ENCODE peak calls at places on chromosomes 1 and 21, in nine cellular contexts. G is progenitor cell of endocrine pancreas; Y is activated CD4-positive, CD25-positive, alpha-beta regulatory T cell treated with anti-CD3 and anti-CD28 coated beads, Interleukin-2, amount 50 U/mL, for 72 hours; M is stimulated activated CD4-positive, alpha-beta T cell treated with anti-CD3 and anti-CD28 coated beads, TNF-alpha, amount 100 ng/mL, for 4 hours; J is fibroblast of lung; F is activated T-helper 1 cell treated with anti-CD3 and anti-CD28 coated beads, Interleukin-2, amount 50 U/mL, for 16 hours; P is CD4-positive, alpha-beta T cell; C is T-helper 9 cell; R is WTC11. A is an unnamed sample.

GRCh38 chr1:2470290-2471158 is 5.6 kb upstream of the PLCH2 start:
- DNase-seq in G (no peak), Y (no peak), M (no peak), J (no peak), F (no peak), P (no peak), C (no peak), R (no peak), A (no peak)

GRCh38 chr1:39639333-39640130 is at the start of gene HEYL:
- DNase-seq in G (peak), Y (peak), M (peak), J (peak), F (peak), P (peak), C (peak), R (peak), A (peak)

GRCh38 chr1:39354572-39354971 is 136.9 kb upstream of the BMP8A start:
- DNase-seq in G (no peak), Y (no peak), M (no peak), J (no peak), F (no peak), P (no peak), C (no peak), R (no peak), A (no peak)

GRCh38 chr1:110492573-110492972 is 26.4 kb downstream of the KCNA10 start:
- DNase-seq in G (no peak), Y (no peak), M (no peak), J (no peak), F (no peak), P (no peak), C (no peak), R (no peak), A (no peak)

GRCh38 chr21:34795152-34796141 is 126.7 kb downstream of the CLIC6 start:
- DNase-seq in G (no peak), Y (no peak), M (no peak), J (peak), F (no peak), P (no peak), C (no peak), R (no peak), A (no peak)

GRCh38 chr1:221279146-221279545 is 399.9 kb downstream of the HLX start:
- DNase-seq in G (no peak), Y (no peak), M (no peak), J (no peak), F (no peak), P (no peak), C (no peak), R (no peak), A (no peak)

GRCh38 chr1:93702828-93703183 is 21.2 kb upstream of the BCAR3 start:
- DNase-seq in G (no peak), Y (no peak), M (no peak), J (no peak), F (no peak), P (no peak), C (no peak), R (no peak), A (no peak)

GRCh38 chr1:68230901-68231626 is 1.3 kb downstream of the WLS start:
- DNase-seq in G (peak), Y (no peak), M (no peak), J (no peak), F (no peak), P (no peak), C (no peak), R (peak), A (no peak)

GRCh38 chr1:166184897-166185296 is 18.1 kb upstream of the FAM78B start:
- DNase-seq in G (no peak), Y (no peak), M (no peak), J (peak), F (no peak), P (no peak), C (no peak), R (no peak), A (no peak)

GRCh38 chr1:213615226-213615881 is 372.4 kb upstream of the PROX1 start:
- DNase-seq in G (no peak), Y (no peak), M (no peak), J (no peak), F (no peak), P (no peak), C (no peak), R (no peak), A (no peak)

GRCh38 chr1:204746838-204747442 is 61.4 kb upstream of the LRRN2 start:
- DNase-seq in G (peak), Y (peak), M (peak), J (peak), F (peak), P (peak), C (peak), R (peak), A (peak)

GRCh38 chr1:151547119-151547899 is 7.2 kb downstream of the TUFT1 start:
- DNase-seq in G (no peak), Y (no peak), M (no peak), J (peak), F (no peak), P (no peak), C (no peak), R (peak), A (no peak)

GRCh38 chr1:67883069-67883468 is 49.8 kb upstream of the GNG12 start:
- DNase-seq in G (no peak), Y (no peak), M (no peak), J (peak), F (no peak), P (no peak), C (no peak), R (no peak), A (no peak)

GRCh38 chr21:44761011-44761729 is 40.5 kb downstream of the UBE2G2 start:
- DNase-seq in G (no peak), Y (no peak), M (no peak), J (no peak), F (no peak), P (no peak), C (no peak), R (peak), A (no peak)

GRCh38 chr1:155051777-155052398 is 772 bp downstream of the ADAM15 start:
- DNase-seq in G (no peak), Y (peak), M (no peak), J (peak), F (peak), P (peak), C (peak), R (no peak), A (no peak)

GRCh38 chr1:26848947-26849774 is 13.8 kb upstream of the SFN start:
- DNase-seq in G (no peak), Y (no peak), M (no peak), J (peak), F (no peak), P (no peak), C (no peak), R (no peak), A (no peak)

GRCh38 chr1:197393105-197393504 is 125.1 kb downstream of the CRB1 start:
- DNase-seq in G (no peak), Y (no peak), M (no peak), J (no peak), F (no peak), P (no peak), C (no peak), R (no peak), A (no peak)

GRCh38 chr1:221777434-221778072 is 35.7 kb upstream of the DUSP10 start:
- DNase-seq in G (no peak), Y (no peak), M (peak), J (no peak), F (no peak), P (no peak), C (peak), R (no peak), A (no peak)

GRCh38 chr1:213391445-213391844 is 340.4 kb downstream of the RPS6KC1 start:
- DNase-seq in G (no peak), Y (no peak), M (no peak), J (no peak), F (no peak), P (no peak), C (no peak), R (no peak), A (no peak)

GRCh38 chr1:192224386-192224785 is 66.1 kb downstream of the RGS18 start:
- DNase-seq in G (no peak), Y (no peak), M (no peak), J (peak), F (no peak), P (no peak), C (no peak), R (no peak), A (no peak)

GRCh38 chr1:226027861-226028260 is 28.7 kb upstream of the SDE2 start:
- DNase-seq in G (no peak), Y (no peak), M (no peak), J (no peak), F (no peak), P (no peak), C (no peak), R (no peak), A (no peak)

GRCh38 chr1:10361515-10361914 is 37.3 kb upstream of the PGD start:
- DNase-seq in G (no peak), Y (no peak), M (no peak), J (no peak), F (no peak), P (no peak), C (no peak), R (no peak), A (no peak)

GRCh38 chr1:116405241-116406135 is 32.4 kb downstream of the ATP1A1 start:
- DNase-seq in G (no peak), Y (no peak), M (no peak), J (no peak), F (no peak), P (no peak), C (no peak), R (no peak), A (no peak)

GRCh38 chr21:33109574-33110339 is 39.8 kb downstream of the OLIG1 start:
- DNase-seq in G (no peak), Y (no peak), M (no peak), J (no peak), F (no peak), P (no peak), C (no peak), R (peak), A (no peak)

GRCh38 chr1:116950497-116951174 is 40.9 kb downstream of the PTGFRN start:
- DNase-seq in G (no peak), Y (no peak), M (no peak), J (peak), F (no peak), P (no peak), C (no peak), R (no peak), A (no peak)

GRCh38 chr1:240455228-240455821 is 156.6 kb downstream of the GREM2 start:
- DNase-seq in G (no peak), Y (no peak), M (no peak), J (no peak), F (no peak), P (no peak), C (peak), R (no peak), A (no peak)

GRCh38 chr1:58927026-58927721 is 143.3 kb upstream of the JUN start:
- DNase-seq in G (no peak), Y (no peak), M (no peak), J (no peak), F (no peak), P (no peak), C (no peak), R (no peak), A (no peak)

GRCh38 chr1:177959793-177960515 is 9.9 kb downstream of the SEC16B start:
- DNase-seq in G (no peak), Y (no peak), M (no peak), J (peak), F (no peak), P (no peak), C (no peak), R (no peak), A (no peak)

GRCh38 chr1:107926436-107927080 is 38.4 kb downstream of the VAV3 start:
- DNase-seq in G (no peak), Y (no peak), M (no peak), J (peak), F (no peak), P (no peak), C (no peak), R (no peak), A (no peak)

GRCh38 chr1:167088746-167089417 is 1.3 kb downstream of the GPA33 start:
- DNase-seq in G (no peak), Y (no peak), M (no peak), J (no peak), F (no peak), P (no peak), C (no peak), R (no peak), A (no peak)

GRCh38 chr1:26787381-26787705 is 407 bp upstream of the PIGV start:
- DNase-seq in G (no peak), Y (peak), M (peak), J (peak), F (peak), P (no peak), C (no peak), R (no peak), A (no peak)

GRCh38 chr21:33025106-33025470 is 647 bp upstream of the OLIG2 start:
- DNase-seq in G (no peak), Y (no peak), M (no peak), J (no peak), F (no peak), P (no peak), C (no peak), R (peak), A (no peak)

GRCh38 chr1:7407547-7407895 is 363.6 kb upstream of the VAMP3 start:
- DNase-seq in G (no peak), Y (peak), M (no peak), J (no peak), F (no peak), P (no peak), C (no peak), R (no peak), A (no peak)

GRCh38 chr1:7667625-7668218 is 103.4 kb upstream of the VAMP3 start:
- DNase-seq in G (peak), Y (peak), M (peak), J (peak), F (peak), P (peak), C (peak), R (peak), A (peak)